ENCODE peak calls at places on chromosomes 3 and 15, in ten cellular contexts. One of them, this sample, is unnamed.

GRCh38 chr15:62618432-62618831 is 424.1 kb upstream of the TPM1 start:
- DNase-seq in lower lobe of right lung: no peak
- DNase-seq in fibroblast of pulmonary artery: peak; percentile 58
- DNase-seq in left ventricle myocardium inferior: no peak
- DNase-seq in B cell: no peak
- DNase-seq in lung: no peak
- DNase-seq in glutamatergic neuron: no peak
- DNase-seq in upper lobe of right lung: no peak
- DNase-seq in foreskin fibroblast: peak; percentile 92
- DNase-seq in choroid plexus epithelial cell: peak; percentile 67
- DNase-seq in this sample: no peak

GRCh38 chr3:9769426-9770275 is at the start of gene CAMK1:
- DNase-seq in lower lobe of right lung: peak; percentile 88
- DNase-seq in fibroblast of pulmonary artery: peak; percentile 65
- DNase-seq in left ventricle myocardium inferior: peak; percentile 88
- DNase-seq in B cell: no peak
- DNase-seq in lung: peak; percentile 74
- DNase-seq in glutamatergic neuron: peak; percentile 80
- DNase-seq in upper lobe of right lung: peak; percentile 91
- DNase-seq in foreskin fibroblast: peak; percentile 89
- DNase-seq in choroid plexus epithelial cell: peak; percentile 57
- DNase-seq in this sample: peak; percentile 80

GRCh38 chr3:195284842-195285241 is 13.9 kb upstream of the XXYLT1 start:
- DNase-seq in lower lobe of right lung: no peak
- DNase-seq in fibroblast of pulmonary artery: no peak
- DNase-seq in left ventricle myocardium inferior: no peak
- DNase-seq in B cell: no peak
- DNase-seq in lung: no peak
- DNase-seq in glutamatergic neuron: no peak
- DNase-seq in upper lobe of right lung: no peak
- DNase-seq in foreskin fibroblast: no peak
- DNase-seq in choroid plexus epithelial cell: no peak
- DNase-seq in this sample: no peak

GRCh38 chr3:55720614-55721013 is 233.5 kb upstream of the WNT5A start:
- DNase-seq in lower lobe of right lung: no peak
- DNase-seq in fibroblast of pulmonary artery: peak; percentile 22
- DNase-seq in left ventricle myocardium inferior: no peak
- DNase-seq in B cell: no peak
- DNase-seq in lung: no peak
- DNase-seq in glutamatergic neuron: no peak
- DNase-seq in upper lobe of right lung: no peak
- DNase-seq in foreskin fibroblast: peak; percentile 47
- DNase-seq in choroid plexus epithelial cell: peak; percentile 85
- DNase-seq in this sample: peak; percentile 34

GRCh38 chr15:40436116-40436891 is 4.4 kb upstream of the BAHD1 start:
- DNase-seq in lower lobe of right lung: no peak
- DNase-seq in fibroblast of pulmonary artery: no peak
- DNase-seq in left ventricle myocardium inferior: no peak
- DNase-seq in B cell: no peak
- DNase-seq in lung: no peak
- DNase-seq in glutamatergic neuron: peak; percentile 44
- DNase-seq in upper lobe of right lung: no peak
- DNase-seq in foreskin fibroblast: peak; percentile 37
- DNase-seq in choroid plexus epithelial cell: no peak
- DNase-seq in this sample: no peak

GRCh38 chr3:19270471-19270870 is 122.2 kb downstream of the KCNH8 start:
- DNase-seq in lower lobe of right lung: no peak
- DNase-seq in fibroblast of pulmonary artery: no peak
- DNase-seq in left ventricle myocardium inferior: no peak
- DNase-seq in B cell: no peak
- DNase-seq in lung: no peak
- DNase-seq in glutamatergic neuron: no peak
- DNase-seq in upper lobe of right lung: no peak
- DNase-seq in foreskin fibroblast: no peak
- DNase-seq in choroid plexus epithelial cell: no peak
- DNase-seq in this sample: no peak

GRCh38 chr3:138118863-138119766 is 3.7 kb upstream of the DZIP1L start:
- DNase-seq in lower lobe of right lung: peak; percentile 65
- DNase-seq in fibroblast of pulmonary artery: peak; percentile 79
- DNase-seq in left ventricle myocardium inferior: peak; percentile 66
- DNase-seq in B cell: peak; percentile 54
- DNase-seq in lung: peak; percentile 75
- DNase-seq in glutamatergic neuron: peak; percentile 85
- DNase-seq in upper lobe of right lung: peak; percentile 77
- DNase-seq in foreskin fibroblast: peak; percentile 86
- DNase-seq in choroid plexus epithelial cell: peak; percentile 81
- DNase-seq in this sample: peak; percentile 69

GRCh38 chr3:197487911-197488391 is 67.8 kb downstream of the BDH1 start:
- DNase-seq in lower lobe of right lung: no peak
- DNase-seq in fibroblast of pulmonary artery: peak; percentile 95
- DNase-seq in left ventricle myocardium inferior: peak; percentile 50
- DNase-seq in B cell: no peak
- DNase-seq in lung: no peak
- DNase-seq in glutamatergic neuron: peak; percentile 66
- DNase-seq in upper lobe of right lung: no peak
- DNase-seq in foreskin fibroblast: peak; percentile 97
- DNase-seq in choroid plexus epithelial cell: peak; percentile 99
- DNase-seq in this sample: no peak

GRCh38 chr15:77550275-77551251 is 82.1 kb downstream of the LINGO1 start:
- DNase-seq in lower lobe of right lung: no peak
- DNase-seq in fibroblast of pulmonary artery: no peak
- DNase-seq in left ventricle myocardium inferior: no peak
- DNase-seq in B cell: no peak
- DNase-seq in lung: no peak
- DNase-seq in glutamatergic neuron: peak; percentile 59
- DNase-seq in upper lobe of right lung: no peak
- DNase-seq in foreskin fibroblast: peak; percentile 23
- DNase-seq in choroid plexus epithelial cell: no peak
- DNase-seq in this sample: no peak

GRCh38 chr3:187112934-187113793 is 26.1 kb downstream of the RPL39L start:
- DNase-seq in lower lobe of right lung: no peak
- DNase-seq in fibroblast of pulmonary artery: peak; percentile 65
- DNase-seq in left ventricle myocardium inferior: no peak
- DNase-seq in B cell: no peak
- DNase-seq in lung: no peak
- DNase-seq in glutamatergic neuron: no peak
- DNase-seq in upper lobe of right lung: no peak
- DNase-seq in foreskin fibroblast: peak; percentile 67
- DNase-seq in choroid plexus epithelial cell: peak; percentile 71
- DNase-seq in this sample: peak; percentile 24

GRCh38 chr3:29412117-29412516 is 131.2 kb downstream of the RBMS3 start:
- DNase-seq in lower lobe of right lung: no peak
- DNase-seq in fibroblast of pulmonary artery: no peak
- DNase-seq in left ventricle myocardium inferior: no peak
- DNase-seq in B cell: no peak
- DNase-seq in lung: no peak
- DNase-seq in glutamatergic neuron: no peak
- DNase-seq in upper lobe of right lung: no peak
- DNase-seq in foreskin fibroblast: no peak
- DNase-seq in choroid plexus epithelial cell: no peak
- DNase-seq in this sample: no peak

GRCh38 chr3:9859530-9860025 is 15.8 kb upstream of the RPUSD3 start:
- DNase-seq in lower lobe of right lung: no peak
- DNase-seq in fibroblast of pulmonary artery: no peak
- DNase-seq in left ventricle myocardium inferior: no peak
- DNase-seq in B cell: no peak
- DNase-seq in lung: no peak
- DNase-seq in glutamatergic neuron: no peak
- DNase-seq in upper lobe of right lung: no peak
- DNase-seq in foreskin fibroblast: no peak
- DNase-seq in choroid plexus epithelial cell: no peak
- DNase-seq in this sample: no peak

GRCh38 chr3:49566312-49566711 is 12.0 kb downstream of the BSN start:
- DNase-seq in lower lobe of right lung: no peak
- DNase-seq in fibroblast of pulmonary artery: peak; percentile 3
- DNase-seq in left ventricle myocardium inferior: no peak
- DNase-seq in B cell: no peak
- DNase-seq in lung: no peak
- DNase-seq in glutamatergic neuron: no peak
- DNase-seq in upper lobe of right lung: no peak
- DNase-seq in foreskin fibroblast: no peak
- DNase-seq in choroid plexus epithelial cell: peak; percentile 33
- DNase-seq in this sample: no peak
- TF ChIP-seq CTCF in lower lobe of right lung: no peak
- TF ChIP-seq CTCF in fibroblast of pulmonary artery: peak; percentile 36
- TF ChIP-seq CTCF in left ventricle myocardium inferior: peak; percentile 10
- TF ChIP-seq CTCF in B cell: no peak
- TF ChIP-seq CTCF in lung: no peak
- TF ChIP-seq CTCF in glutamatergic neuron: peak; percentile 17
- TF ChIP-seq CTCF in upper lobe of right lung: peak; percentile 7
- TF ChIP-seq CTCF in foreskin fibroblast: peak; percentile 15
- TF ChIP-seq CTCF in choroid plexus epithelial cell: peak; percentile 56
- TF ChIP-seq CTCF in this sample: peak; percentile 26

GRCh38 chr15:68730491-68731317 is 90.0 kb downstream of the ANP32A start:
- DNase-seq in lower lobe of right lung: no peak
- DNase-seq in fibroblast of pulmonary artery: peak; percentile 68
- DNase-seq in left ventricle myocardium inferior: peak; percentile 47
- DNase-seq in B cell: no peak
- DNase-seq in lung: peak; percentile 37
- DNase-seq in glutamatergic neuron: no peak
- DNase-seq in upper lobe of right lung: no peak
- DNase-seq in foreskin fibroblast: peak; percentile 74
- DNase-seq in choroid plexus epithelial cell: peak; percentile 73
- DNase-seq in this sample: peak; percentile 48
- TF ChIP-seq CTCF in lower lobe of right lung: peak; percentile 58
- TF ChIP-seq CTCF in fibroblast of pulmonary artery: peak; percentile 51
- TF ChIP-seq CTCF in left ventricle myocardium inferior: peak; percentile 69
- TF ChIP-seq CTCF in B cell: peak; percentile 58
- TF ChIP-seq CTCF in lung: peak; percentile 23
- TF ChIP-seq CTCF in glutamatergic neuron: no peak
- TF ChIP-seq CTCF in upper lobe of right lung: peak; percentile 52
- TF ChIP-seq CTCF in foreskin fibroblast: peak; percentile 40
- TF ChIP-seq CTCF in choroid plexus epithelial cell: peak; percentile 76
- TF ChIP-seq CTCF in this sample: peak; percentile 46

GRCh38 chr3:15973930-15974329 is 176.2 kb upstream of the ANKRD28 start:
- DNase-seq in lower lobe of right lung: no peak
- DNase-seq in fibroblast of pulmonary artery: no peak
- DNase-seq in left ventricle myocardium inferior: no peak
- DNase-seq in B cell: no peak
- DNase-seq in lung: no peak
- DNase-seq in glutamatergic neuron: no peak
- DNase-seq in upper lobe of right lung: no peak
- DNase-seq in foreskin fibroblast: no peak
- DNase-seq in choroid plexus epithelial cell: no peak
- DNase-seq in this sample: no peak

GRCh38 chr3:15974647-15975046 is 176.9 kb upstream of the ANKRD28 start:
- DNase-seq in lower lobe of right lung: no peak
- DNase-seq in fibroblast of pulmonary artery: no peak
- DNase-seq in left ventricle myocardium inferior: no peak
- DNase-seq in B cell: no peak
- DNase-seq in lung: no peak
- DNase-seq in glutamatergic neuron: no peak
- DNase-seq in upper lobe of right lung: no peak
- DNase-seq in foreskin fibroblast: no peak
- DNase-seq in choroid plexus epithelial cell: no peak
- DNase-seq in this sample: no peak

GRCh38 chr3:15973414-15973813 is 175.6 kb upstream of the ANKRD28 start:
- DNase-seq in lower lobe of right lung: no peak
- DNase-seq in fibroblast of pulmonary artery: no peak
- DNase-seq in left ventricle myocardium inferior: no peak
- DNase-seq in B cell: no peak
- DNase-seq in lung: no peak
- DNase-seq in glutamatergic neuron: no peak
- DNase-seq in upper lobe of right lung: no peak
- DNase-seq in foreskin fibroblast: no peak
- DNase-seq in choroid plexus epithelial cell: no peak
- DNase-seq in this sample: no peak

GRCh38 chr3:15967577-15967976 is 169.8 kb upstream of the ANKRD28 start:
- DNase-seq in lower lobe of right lung: no peak
- DNase-seq in fibroblast of pulmonary artery: no peak
- DNase-seq in left ventricle myocardium inferior: no peak
- DNase-seq in B cell: no peak
- DNase-seq in lung: no peak
- DNase-seq in glutamatergic neuron: no peak
- DNase-seq in upper lobe of right lung: no peak
- DNase-seq in foreskin fibroblast: no peak
- DNase-seq in choroid plexus epithelial cell: no peak
- DNase-seq in this sample: no peak

GRCh38 chr3:15969874-15970640 is 172.3 kb upstream of the ANKRD28 start:
- DNase-seq in lower lobe of right lung: no peak
- DNase-seq in fibroblast of pulmonary artery: no peak
- DNase-seq in left ventricle myocardium inferior: no peak
- DNase-seq in B cell: no peak
- DNase-seq in lung: no peak
- DNase-seq in glutamatergic neuron: no peak
- DNase-seq in upper lobe of right lung: no peak
- DNase-seq in foreskin fibroblast: no peak
- DNase-seq in choroid plexus epithelial cell: no peak
- DNase-seq in this sample: no peak
- TF ChIP-seq CTCF in lower lobe of right lung: no peak
- TF ChIP-seq CTCF in fibroblast of pulmonary artery: no peak
- TF ChIP-seq CTCF in left ventricle myocardium inferior: no peak
- TF ChIP-seq CTCF in B cell: no peak
- TF ChIP-seq CTCF in lung: no peak
- TF ChIP-seq CTCF in glutamatergic neuron: no peak
- TF ChIP-seq CTCF in upper lobe of right lung: no peak
- TF ChIP-seq CTCF in foreskin fibroblast: no peak
- TF ChIP-seq CTCF in choroid plexus epithelial cell: peak; percentile 10
- TF ChIP-seq CTCF in this sample: no peak

GRCh38 chr3:13655074-13655913 is 106.4 kb downstream of the FBLN2 start:
- DNase-seq in lower lobe of right lung: no peak
- DNase-seq in fibroblast of pulmonary artery: peak; percentile 38
- DNase-seq in left ventricle myocardium inferior: peak; percentile 45
- DNase-seq in B cell: no peak
- DNase-seq in lung: no peak
- DNase-seq in glutamatergic neuron: peak; percentile 90
- DNase-seq in upper lobe of right lung: peak; percentile 77
- DNase-seq in foreskin fibroblast: peak; percentile 46
- DNase-seq in choroid plexus epithelial cell: peak; percentile 32
- DNase-seq in this sample: peak; percentile 57
- TF ChIP-seq CTCF in lower lobe of right lung: peak; percentile 49
- TF ChIP-seq CTCF in fibroblast of pulmonary artery: no peak
- TF ChIP-seq CTCF in left ventricle myocardium inferior: peak; percentile 75
- TF ChIP-seq CTCF in B cell: peak; percentile 52
- TF ChIP-seq CTCF in lung: peak; percentile 26
- TF ChIP-seq CTCF in glutamatergic neuron: peak; percentile 67
- TF ChIP-seq CTCF in upper lobe of right lung: peak; percentile 41
- TF ChIP-seq CTCF in foreskin fibroblast: no peak
- TF ChIP-seq CTCF in choroid plexus epithelial cell: no peak
- TF ChIP-seq CTCF in this sample: peak; percentile 41

GRCh38 chr3:120454076-120454689 is 3.4 kb upstream of the FSTL1 start:
- DNase-seq in lower lobe of right lung: no peak
- DNase-seq in fibroblast of pulmonary artery: no peak
- DNase-seq in left ventricle myocardium inferior: no peak
- DNase-seq in B cell: no peak
- DNase-seq in lung: no peak
- DNase-seq in glutamatergic neuron: no peak
- DNase-seq in upper lobe of right lung: no peak
- DNase-seq in foreskin fibroblast: no peak
- DNase-seq in choroid plexus epithelial cell: no peak
- DNase-seq in this sample: no peak
- TF ChIP-seq CTCF in lower lobe of right lung: no peak
- TF ChIP-seq CTCF in fibroblast of pulmonary artery: no peak
- TF ChIP-seq CTCF in left ventricle myocardium inferior: no peak
- TF ChIP-seq CTCF in B cell: no peak
- TF ChIP-seq CTCF in lung: no peak
- TF ChIP-seq CTCF in glutamatergic neuron: no peak
- TF ChIP-seq CTCF in upper lobe of right lung: no peak
- TF ChIP-seq CTCF in foreskin fibroblast: no peak
- TF ChIP-seq CTCF in choroid plexus epithelial cell: no peak
- TF ChIP-seq CTCF in this sample: no peak